ENCODE peak calls at places on chromosomes 4 and X, in five cellular contexts. H, O, Q, W and N are unnamed samples.
A peak's percentile ranks its signal among the peaks of the same experiment; 100 is the strongest.

GRCh38 chr4:138182838-138183426 is 59.2 kb downstream of the SLC7A11 start:
- DNase-seq in O (no peak), H (peak; percentile 78), W (peak; percentile 56), Q (peak; percentile 45), N (peak; percentile 54)

GRCh38 chr4:121980643-121981042 is 28.8 kb upstream of the TRPC3 start:
- DNase-seq in W (no peak), Q (no peak), H (peak; percentile 93), O (peak; percentile 16), N (no peak)

GRCh38 chr4:156751486-156751885 is 220.1 kb downstream of the PDGFC start:
- DNase-seq in Q (peak; percentile 57), W (no peak), H (peak; percentile 73), O (no peak), N (peak; percentile 30)

GRCh38 chr4:180190382-180190781 is 2052.8 kb upstream of the TENM3 start:
- DNase-seq in O (no peak), H (no peak), Q (no peak), W (no peak), N (peak; percentile 11)

GRCh38 chr4:140071806-140072205 is 82.2 kb downstream of the MAML3 start:
- DNase-seq in W (no peak), Q (peak; percentile 75), H (peak; percentile 87), O (peak; percentile 40), N (no peak)

GRCh38 chrX:26442340-26442739 is 226.4 kb downstream of the MAGEB5 start:
- DNase-seq in H (peak; percentile 5), Q (peak; percentile 3), O (no peak), W (no peak), N (peak; percentile 44)

GRCh38 chrX:7927259-7928167 is at the start of gene PNPLA4:
- DNase-seq in O (peak; percentile 77), Q (peak; percentile 87), W (peak; percentile 71), H (peak; percentile 86), N (peak; percentile 74)

GRCh38 chr4:140099993-140100392 is 54.0 kb downstream of the MAML3 start:
- DNase-seq in H (peak; percentile 42), W (no peak), O (peak; percentile 42), Q (no peak), N (no peak)

GRCh38 chrX:18674417-18674787 is 2.5 kb upstream of the RS1 start:
- DNase-seq in Q (no peak), H (no peak), O (peak; percentile 23), W (no peak), N (no peak)

GRCh38 chrX:144494069-144494468 is 610.2 kb downstream of the UBE2NL start:
- DNase-seq in H (no peak), O (no peak), W (no peak), Q (no peak), N (no peak)

GRCh38 chr4:98327694-98328093 is 66.5 kb downstream of the RAP1GDS1 start:
- DNase-seq in Q (no peak), W (no peak), H (no peak), O (no peak), N (no peak)

DNA sequence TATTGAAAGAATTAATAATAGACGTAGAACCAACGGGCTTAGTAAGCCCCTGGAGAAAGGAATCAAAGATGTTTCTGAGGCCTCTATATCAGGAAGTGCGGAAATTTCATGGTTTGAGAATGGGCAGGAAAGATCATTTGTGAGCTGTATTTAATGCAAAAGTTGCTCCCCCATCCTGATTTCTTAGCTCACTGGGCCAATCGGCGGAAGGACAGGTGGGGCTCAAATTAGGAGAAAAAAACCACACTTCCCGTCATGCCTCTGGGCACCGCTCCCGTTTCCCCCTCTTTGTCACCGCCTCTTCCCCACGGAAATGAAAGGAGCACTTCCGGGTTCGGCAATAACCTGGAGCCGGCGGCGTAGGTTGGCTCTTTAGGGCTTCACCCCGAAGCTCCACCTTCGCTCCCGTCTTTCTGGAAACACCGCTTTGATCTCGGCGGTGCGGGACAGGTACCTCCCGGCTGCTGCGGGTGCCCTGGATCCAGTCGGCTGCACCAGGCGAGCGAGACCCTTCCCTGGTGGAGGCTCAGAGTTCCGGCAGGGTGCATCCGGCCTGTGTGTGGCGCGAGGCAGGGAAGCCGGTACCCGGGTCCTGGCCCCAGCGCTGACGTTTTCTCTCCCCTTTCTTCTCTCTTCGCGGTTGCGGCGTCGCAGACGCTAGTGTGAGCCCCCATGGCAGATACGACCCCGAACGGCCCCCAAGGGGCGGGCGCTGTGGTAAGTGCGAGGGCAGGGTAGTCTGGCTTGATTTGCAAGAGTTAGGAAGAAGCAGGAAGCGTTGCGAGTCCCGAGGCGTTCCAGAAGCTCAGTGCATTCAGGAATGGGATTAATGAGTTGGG is at the start of gene TMEM33:
- DNase-seq in W (peak; percentile 94), O (peak; percentile 86), Q (peak; percentile 90), H (peak; percentile 93), N (peak; percentile 96)
- TF ChIP-seq CTCF in W (peak; percentile 3), O (peak; percentile 47), Q (no peak), H (peak; percentile 4), N (no peak)

DNA sequence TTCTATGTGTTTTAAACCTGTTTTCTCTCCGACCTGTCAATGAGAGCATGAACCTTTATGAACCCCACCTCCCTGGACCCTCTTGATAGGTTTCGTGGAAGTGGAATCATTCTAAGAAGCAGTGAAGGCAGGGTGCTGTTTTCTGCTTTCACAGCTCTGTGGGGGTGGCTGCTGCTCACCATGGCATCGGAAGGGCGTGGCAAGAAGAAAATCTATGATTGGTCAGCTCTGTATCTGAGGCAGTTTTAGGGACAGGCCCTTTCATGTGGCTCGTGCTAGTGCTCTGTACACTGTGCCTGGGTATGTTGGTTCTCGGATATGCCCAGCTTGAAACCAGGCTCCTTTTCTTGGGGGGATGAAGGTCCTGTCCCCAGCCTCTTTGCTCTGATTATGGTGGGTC is 94.7 kb downstream of the ENPP6 start:
- DNase-seq in H (no peak), W (no peak), Q (no peak), O (no peak), N (no peak)
- TF ChIP-seq CTCF in H (no peak), W (no peak), Q (no peak), O (no peak), N (no peak)

GRCh38 chr4:6848717-6849305 is 60.8 kb upstream of the TBC1D14 start:
- DNase-seq in H (no peak), Q (no peak), W (no peak), O (no peak), N (no peak)
- TF ChIP-seq CTCF in H (no peak), Q (no peak), W (no peak), O (no peak), N (no peak)

GRCh38 chr4:7971881-7972500 is 32.3 kb upstream of the AFAP1 start:
- DNase-seq in W (peak; percentile 23), Q (peak; percentile 60), H (no peak), O (no peak), N (peak; percentile 36)

GRCh38 chr4:7976025-7976424 is 36.4 kb upstream of the AFAP1 start:
- DNase-seq in W (no peak), Q (no peak), O (no peak), H (no peak), N (no peak)

GRCh38 chr4:7973545-7973981 is 33.9 kb upstream of the AFAP1 start:
- DNase-seq in H (peak; percentile 56), O (no peak), Q (peak; percentile 90), W (no peak), N (peak; percentile 73)

GRCh38 chr4:7976634-7977033 is 37.0 kb upstream of the AFAP1 start:
- DNase-seq in W (no peak), H (no peak), Q (no peak), O (no peak), N (no peak)

DNA sequence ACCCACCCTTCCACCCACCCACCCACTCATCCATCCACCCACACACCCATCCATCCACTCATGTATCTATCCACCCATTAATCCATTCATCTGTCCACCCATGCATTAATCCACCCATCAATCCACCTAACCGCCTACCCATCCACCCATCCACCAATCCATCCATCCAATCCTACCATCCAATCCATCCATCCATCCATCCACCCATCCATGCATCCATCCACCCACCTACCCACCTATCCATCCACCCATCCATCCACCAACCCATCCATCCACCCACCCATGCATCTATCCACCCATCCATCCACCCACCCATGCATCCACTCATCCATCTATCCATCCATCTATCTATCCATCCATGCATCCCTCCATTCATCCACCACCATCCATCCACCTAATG is 34.8 kb upstream of the AFAP1 start:
- DNase-seq in W (no peak), Q (no peak), O (no peak), H (no peak), N (no peak)
- TF ChIP-seq CTCF in W (no peak), Q (no peak), O (no peak), H (no peak), N (no peak)

DNA sequence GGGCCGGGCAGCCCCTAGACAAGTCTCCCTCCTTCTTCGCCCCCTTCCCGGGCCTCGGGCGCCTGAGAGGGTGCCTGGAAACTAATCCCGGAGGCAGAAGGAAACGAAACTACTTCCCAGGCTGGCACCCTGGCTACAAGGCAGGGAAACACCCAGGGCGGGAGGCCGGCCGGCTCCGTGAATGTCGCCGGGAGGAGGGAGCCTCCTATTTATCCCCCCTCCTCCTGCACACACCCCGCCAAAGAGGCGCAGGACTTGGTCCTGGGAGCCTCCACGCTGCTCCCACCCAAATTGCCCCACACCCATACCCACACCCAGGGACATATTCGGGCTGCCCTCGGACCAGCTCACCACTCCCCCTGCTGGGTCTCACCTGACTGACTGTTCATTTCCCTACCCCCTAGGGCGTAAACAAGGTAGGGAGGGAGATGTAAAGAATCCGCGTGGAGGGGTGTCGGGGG is at the start of gene BTC:
- DNase-seq in Q (peak; percentile 52), O (no peak), H (peak; percentile 31), W (peak; percentile 30), N (peak; percentile 81)
- TF ChIP-seq CTCF in Q (peak; percentile 49), O (peak; percentile 38), H (no peak), W (peak; percentile 61), N (peak; percentile 62)

GRCh38 chr4:85243857-85244256 is 231.1 kb upstream of the ARHGAP24 start:
- DNase-seq in W (no peak), O (no peak), Q (peak; percentile 2), H (peak; percentile 3), N (no peak)
- TF ChIP-seq CTCF in W (no peak), O (peak; percentile 20), Q (no peak), H (peak; percentile 8), N (no peak)

DNA sequence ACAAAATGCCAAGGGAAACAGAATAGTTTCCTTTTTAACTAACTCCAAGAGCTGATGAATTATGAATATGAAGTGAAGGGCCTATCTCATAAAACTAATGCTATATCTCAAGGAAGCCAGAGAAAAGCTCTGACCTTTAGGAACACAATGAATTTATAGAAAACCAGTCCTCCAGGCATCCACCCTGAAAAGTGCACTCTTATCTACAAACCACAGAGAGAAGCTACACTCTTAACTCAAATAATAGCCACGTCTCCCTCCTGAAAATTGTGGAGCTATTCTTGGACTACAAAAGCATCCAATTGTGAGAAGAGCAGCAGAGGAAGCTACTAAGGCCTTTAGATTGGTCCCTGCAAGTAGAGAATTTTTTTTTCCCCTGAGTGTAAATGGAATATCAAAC is 253.9 kb downstream of the IL15 start:
- DNase-seq in H (no peak), O (no peak), Q (no peak), W (no peak), N (no peak)
- TF ChIP-seq CTCF in H (no peak), O (no peak), Q (no peak), W (no peak), N (no peak)

GRCh38 chr4:79297479-79297878 is 28.4 kb downstream of the NAA11 start:
- DNase-seq in O (no peak), H (no peak), W (no peak), Q (no peak), N (no peak)

GRCh38 chr4:79300280-79300679 is 25.6 kb downstream of the NAA11 start:
- DNase-seq in Q (no peak), O (no peak), W (no peak), H (no peak), N (no peak)

GRCh38 chr4:79298484-79298883 is 27.4 kb downstream of the NAA11 start:
- DNase-seq in W (no peak), Q (no peak), O (no peak), H (no peak), N (no peak)

GRCh38 chr4:79297029-79297428 is 28.8 kb downstream of the NAA11 start:
- DNase-seq in O (no peak), W (no peak), H (no peak), Q (no peak), N (no peak)

GRCh38 chr4:79298027-79298426 is 27.8 kb downstream of the NAA11 start:
- DNase-seq in H (no peak), W (peak; percentile 2), Q (no peak), O (no peak), N (no peak)
- TF ChIP-seq CTCF in H (no peak), W (peak; percentile 19), Q (no peak), O (no peak), N (no peak)